ENCODE peak calls at places on chromosomes 3 and 15, in four cellular contexts. D, U, Q and X are unnamed samples.
A peak's percentile ranks its signal among the peaks of the same experiment; 100 is the strongest.

GRCh38 chr3:152241142-152242067 is 27.3 kb upstream of the MBNL1 start:
- DNase-seq in D (peak; percentile 12), U (no peak), Q (no peak), X (peak; percentile 16)

GRCh38 chr3:55719508-55719907 is 232.4 kb upstream of the WNT5A start:
- DNase-seq in D (no peak), U (no peak), Q (no peak), X (no peak)

GRCh38 chr15:65476942-65477341 is 40.5 kb downstream of the DPP8 start:
- DNase-seq in D (no peak), U (no peak), Q (no peak), X (no peak)

GRCh38 chr15:77064539-77065308 is 6.2 kb downstream of the TSPAN3 start:
- DNase-seq in D (no peak), U (no peak), Q (no peak), X (no peak)

GRCh38 chr3:126487151-126487771 is 11.6 kb upstream of the ZXDC start:
- DNase-seq in D (no peak), U (no peak), Q (no peak), X (peak; percentile 73)

GRCh38 chr15:73631915-73632669 is 1.1 kb downstream of the NPTN start:
- DNase-seq in D (no peak), U (peak; percentile 1), Q (no peak), X (peak; percentile 83)

GRCh38 chr3:67558429-67558828 is 96.0 kb downstream of the SUCLG2 start:
- DNase-seq in D (no peak), U (no peak), Q (no peak), X (no peak)

GRCh38 chr3:71262368-71263265 is 320.9 kb downstream of the FOXP1 start:
- DNase-seq in D (no peak), U (no peak), Q (no peak), X (no peak)

GRCh38 chr3:186700267-186700666 is 16.9 kb upstream of the KNG1 start:
- DNase-seq in D (no peak), U (no peak), Q (no peak), X (no peak)